ENCODE peak calls at places on chromosomes 3 and 15, in four cellular contexts. N, J, Z and U are unnamed samples.

GRCh38 chr15:31483053-31483923 is 156.7 kb downstream of the KLF13 start:
- DNase-seq in N (peak; percentile 54), J (peak; percentile 28), Z (no peak), U (no peak)

GRCh38 chr3:71463622-71464021 is 119.9 kb downstream of the FOXP1 start:
- DNase-seq in N (no peak), J (no peak), Z (no peak), U (no peak)

GRCh38 chr3:72595376-72595775 is 252.9 kb downstream of the SHQ1 start:
- DNase-seq in N (peak; percentile 75), J (no peak), Z (no peak), U (peak; percentile 20)

GRCh38 chr3:196270499-196270898 is 17.0 kb downstream of the PCYT1A start:
- DNase-seq in N (no peak), J (no peak), Z (no peak), U (no peak)

GRCh38 chr3:30162579-30162978 is 443.8 kb upstream of the TGFBR2 start:
- DNase-seq in N (no peak), J (no peak), Z (no peak), U (no peak)

GRCh38 chr3:150084128-150084527 is 113.4 kb upstream of the PFN2 start:
- DNase-seq in N (no peak), J (no peak), Z (no peak), U (no peak)

GRCh38 chr3:3178498-3179328 is 778 bp downstream of the CRBN start:
- DNase-seq in N (peak; percentile 64), J (no peak), Z (no peak), U (no peak)

GRCh38 chr3:123758081-123758564 is 126.0 kb downstream of the MYLK start:
- DNase-seq in N (no peak), J (no peak), Z (peak; percentile 84), U (no peak)

GRCh38 chr3:134852893-134853351 is 57.9 kb downstream of the EPHB1 start:
- DNase-seq in N (no peak), J (no peak), Z (no peak), U (no peak)